ENCODE peak calls at places on chromosomes 12 and 14, in six cellular contexts. One of them, this sample, is unnamed.

GRCh38 chr14:21924479-21924878 is 250.9 kb upstream of the OR4E1 start:
- DNase-seq in brain microvascular endothelial cell: no peak
- DNase-seq in astrocyte of the spinal cord: no peak
- DNase-seq in lung: no peak
- DNase-seq in dorsolateral prefrontal cortex: no peak
- DNase-seq in gastrocnemius medialis: no peak
- DNase-seq in this sample: no peak

GRCh38 chr12:71755146-71755892 is 656 bp downstream of the RAB21 start:
- DNase-seq in brain microvascular endothelial cell: peak
- DNase-seq in astrocyte of the spinal cord: peak
- DNase-seq in lung: peak
- DNase-seq in dorsolateral prefrontal cortex: peak
- DNase-seq in gastrocnemius medialis: peak
- DNase-seq in this sample: peak

GRCh38 chr12:92393504-92393903 is 247.9 kb upstream of the BTG1 start:
- DNase-seq in brain microvascular endothelial cell: no peak
- DNase-seq in astrocyte of the spinal cord: no peak
- DNase-seq in lung: no peak
- DNase-seq in dorsolateral prefrontal cortex: no peak
- DNase-seq in gastrocnemius medialis: no peak
- DNase-seq in this sample: no peak

GRCh38 chr14:23327947-23328744 is 6.9 kb downstream of the PABPN1 start:
- DNase-seq in brain microvascular endothelial cell: peak
- DNase-seq in astrocyte of the spinal cord: peak
- DNase-seq in lung: peak
- DNase-seq in dorsolateral prefrontal cortex: peak
- DNase-seq in gastrocnemius medialis: peak
- DNase-seq in this sample: peak

GRCh38 chr12:32548691-32549412 is 130.2 kb upstream of the DNM1L start:
- DNase-seq in brain microvascular endothelial cell: peak
- DNase-seq in astrocyte of the spinal cord: peak
- DNase-seq in lung: no peak
- DNase-seq in dorsolateral prefrontal cortex: no peak
- DNase-seq in gastrocnemius medialis: peak
- DNase-seq in this sample: no peak

GRCh38 chr14:91835197-91835919 is 32.0 kb downstream of the TC2N start:
- DNase-seq in brain microvascular endothelial cell: no peak
- DNase-seq in astrocyte of the spinal cord: no peak
- DNase-seq in lung: no peak
- DNase-seq in dorsolateral prefrontal cortex: no peak
- DNase-seq in gastrocnemius medialis: no peak
- DNase-seq in this sample: peak

GRCh38 chr14:104473649-104474574 is 105.7 kb upstream of the C14orf180 start:
- DNase-seq in brain microvascular endothelial cell: no peak
- DNase-seq in astrocyte of the spinal cord: no peak
- DNase-seq in lung: no peak
- DNase-seq in dorsolateral prefrontal cortex: no peak
- DNase-seq in gastrocnemius medialis: no peak
- DNase-seq in this sample: no peak

GRCh38 chr12:75834591-75834990 is 197.0 kb downstream of the PHLDA1 start:
- DNase-seq in brain microvascular endothelial cell: no peak
- DNase-seq in astrocyte of the spinal cord: no peak
- DNase-seq in lung: no peak
- DNase-seq in dorsolateral prefrontal cortex: no peak
- DNase-seq in gastrocnemius medialis: no peak
- DNase-seq in this sample: no peak

GRCh38 chr12:50017047-50017446 is 8.2 kb downstream of the RACGAP1 start:
- DNase-seq in brain microvascular endothelial cell: peak
- DNase-seq in astrocyte of the spinal cord: peak
- DNase-seq in lung: peak
- DNase-seq in dorsolateral prefrontal cortex: peak
- DNase-seq in gastrocnemius medialis: peak
- DNase-seq in this sample: no peak

GRCh38 chr14:53710615-53711014 is 246.0 kb downstream of the BMP4 start:
- DNase-seq in brain microvascular endothelial cell: no peak
- DNase-seq in astrocyte of the spinal cord: no peak
- DNase-seq in lung: no peak
- DNase-seq in dorsolateral prefrontal cortex: no peak
- DNase-seq in gastrocnemius medialis: no peak
- DNase-seq in this sample: no peak

GRCh38 chr14:93980464-93981201 is 4.3 kb upstream of the ASB2 start:
- DNase-seq in brain microvascular endothelial cell: no peak
- DNase-seq in astrocyte of the spinal cord: peak
- DNase-seq in lung: no peak
- DNase-seq in dorsolateral prefrontal cortex: peak
- DNase-seq in gastrocnemius medialis: peak
- DNase-seq in this sample: no peak

GRCh38 chr14:104799239-104799599 is 1.7 kb upstream of the ZBTB42 start:
- DNase-seq in brain microvascular endothelial cell: no peak
- DNase-seq in astrocyte of the spinal cord: no peak
- DNase-seq in lung: no peak
- DNase-seq in dorsolateral prefrontal cortex: no peak
- DNase-seq in gastrocnemius medialis: no peak
- DNase-seq in this sample: no peak

GRCh38 chr14:61516125-61516740 is 179.1 kb upstream of the HIF1A start:
- DNase-seq in brain microvascular endothelial cell: no peak
- DNase-seq in astrocyte of the spinal cord: no peak
- DNase-seq in lung: no peak
- DNase-seq in dorsolateral prefrontal cortex: no peak
- DNase-seq in gastrocnemius medialis: no peak
- DNase-seq in this sample: no peak

GRCh38 chr14:60965402-60965801 is 15.5 kb downstream of the TRMT5 start:
- DNase-seq in brain microvascular endothelial cell: peak
- DNase-seq in astrocyte of the spinal cord: peak
- DNase-seq in lung: no peak
- DNase-seq in dorsolateral prefrontal cortex: no peak
- DNase-seq in gastrocnemius medialis: no peak
- DNase-seq in this sample: no peak

GRCh38 chr12:28708918-28709371 is 440.1 kb upstream of the FAR2 start:
- DNase-seq in brain microvascular endothelial cell: peak
- DNase-seq in astrocyte of the spinal cord: peak
- DNase-seq in lung: no peak
- DNase-seq in dorsolateral prefrontal cortex: no peak
- DNase-seq in gastrocnemius medialis: no peak
- DNase-seq in this sample: no peak

GRCh38 chr12:104695453-104696148 is 238.9 kb downstream of the CHST11 start:
- DNase-seq in brain microvascular endothelial cell: peak
- DNase-seq in astrocyte of the spinal cord: peak
- DNase-seq in lung: no peak
- DNase-seq in dorsolateral prefrontal cortex: no peak
- DNase-seq in gastrocnemius medialis: no peak
- DNase-seq in this sample: no peak

GRCh38 chr12:76698966-76699365 is 64.9 kb upstream of the ZDHHC17 start:
- DNase-seq in brain microvascular endothelial cell: no peak
- DNase-seq in astrocyte of the spinal cord: no peak
- DNase-seq in lung: no peak
- DNase-seq in dorsolateral prefrontal cortex: no peak
- DNase-seq in gastrocnemius medialis: no peak
- DNase-seq in this sample: no peak

GRCh38 chr12:131436922-131437705 is 273.8 kb upstream of the SFSWAP start:
- DNase-seq in brain microvascular endothelial cell: no peak
- DNase-seq in astrocyte of the spinal cord: no peak
- DNase-seq in lung: no peak
- DNase-seq in dorsolateral prefrontal cortex: no peak
- DNase-seq in gastrocnemius medialis: no peak
- DNase-seq in this sample: no peak

GRCh38 chr12:69779928-69780327 is 41.3 kb downstream of the RAB3IP start:
- DNase-seq in brain microvascular endothelial cell: peak
- DNase-seq in astrocyte of the spinal cord: peak
- DNase-seq in lung: no peak
- DNase-seq in dorsolateral prefrontal cortex: no peak
- DNase-seq in gastrocnemius medialis: no peak
- DNase-seq in this sample: peak

DNA sequence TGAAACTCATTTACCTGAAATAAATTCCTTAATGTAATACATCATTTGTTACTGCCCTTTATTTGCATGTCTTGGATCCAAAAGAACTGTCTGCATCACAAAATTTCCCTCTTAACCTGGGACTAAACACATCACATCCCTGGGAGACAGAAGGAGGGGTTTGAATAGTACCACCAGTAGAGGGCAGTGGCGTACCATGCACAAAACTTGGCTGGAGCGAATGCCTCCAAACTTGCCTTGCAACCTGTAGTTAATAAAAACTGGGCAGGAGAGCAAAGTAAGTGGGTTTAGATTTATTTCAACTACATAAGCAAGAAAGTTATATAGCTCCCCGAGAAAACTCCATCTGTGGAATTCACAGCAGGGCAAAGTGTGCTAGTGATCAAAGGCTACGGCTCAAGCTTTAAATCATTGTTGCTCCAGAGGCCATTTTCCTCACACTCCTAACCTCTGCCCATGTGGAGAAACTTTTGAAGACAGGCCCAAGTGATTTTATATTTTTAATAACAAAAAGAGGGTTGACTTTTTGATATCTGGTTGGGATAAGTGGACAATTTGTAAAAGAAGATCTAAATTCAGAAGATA is 1176.7 kb upstream of the SEL1L start:
- DNase-seq in brain microvascular endothelial cell: peak
- DNase-seq in astrocyte of the spinal cord: peak
- DNase-seq in lung: peak
- DNase-seq in dorsolateral prefrontal cortex: peak
- DNase-seq in gastrocnemius medialis: no peak
- DNase-seq in this sample: peak
- TF ChIP-seq CTCF in brain microvascular endothelial cell: peak
- TF ChIP-seq CTCF in astrocyte of the spinal cord: peak
- TF ChIP-seq CTCF in lung: peak
- TF ChIP-seq CTCF in dorsolateral prefrontal cortex: peak
- TF ChIP-seq CTCF in gastrocnemius medialis: no peak
- TF ChIP-seq CTCF in this sample: peak

DNA sequence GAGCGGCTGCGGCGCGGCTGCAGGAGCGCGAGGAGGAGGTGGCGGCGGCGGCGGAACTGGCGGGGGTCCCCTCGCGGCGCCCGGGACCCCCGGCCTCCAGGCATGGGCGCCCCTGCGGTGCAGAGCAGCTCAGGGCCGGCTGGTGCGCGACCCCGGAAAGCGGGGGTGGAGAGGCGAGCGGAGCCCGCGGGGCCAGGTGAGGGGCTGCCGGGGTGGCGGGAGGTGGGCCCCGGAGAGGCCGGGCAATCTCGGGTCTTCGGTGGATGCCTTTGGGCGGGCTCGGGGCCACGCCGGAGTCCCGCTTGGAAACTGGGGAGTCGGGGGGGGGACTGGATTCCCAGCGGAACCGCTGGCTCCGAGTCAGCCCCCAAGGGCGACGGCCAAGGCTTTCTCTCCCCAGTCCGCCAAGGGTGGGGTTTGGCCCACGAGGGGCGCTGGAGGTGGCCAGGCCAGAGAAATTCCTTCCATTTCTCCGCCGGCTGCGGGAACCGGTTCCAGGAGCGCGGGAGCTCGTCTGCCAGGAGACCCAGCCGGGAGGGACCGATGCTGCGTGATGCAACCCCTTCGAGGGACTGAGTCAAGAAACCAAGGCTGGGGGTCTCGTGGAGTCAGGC is 13.9 kb upstream of the NR4A1 start:
- DNase-seq in brain microvascular endothelial cell: peak
- DNase-seq in astrocyte of the spinal cord: peak
- DNase-seq in lung: no peak
- DNase-seq in dorsolateral prefrontal cortex: no peak
- DNase-seq in gastrocnemius medialis: no peak
- DNase-seq in this sample: peak
- TF ChIP-seq CTCF in brain microvascular endothelial cell: peak
- TF ChIP-seq CTCF in astrocyte of the spinal cord: no peak
- TF ChIP-seq CTCF in lung: no peak
- TF ChIP-seq CTCF in dorsolateral prefrontal cortex: no peak
- TF ChIP-seq CTCF in gastrocnemius medialis: no peak
- TF ChIP-seq CTCF in this sample: no peak

GRCh38 chr14:75050852-75051555 is at the start of gene MLH3:
- DNase-seq in brain microvascular endothelial cell: peak
- DNase-seq in astrocyte of the spinal cord: peak
- DNase-seq in lung: peak
- DNase-seq in dorsolateral prefrontal cortex: peak
- DNase-seq in gastrocnemius medialis: peak
- DNase-seq in this sample: peak
- TF ChIP-seq CTCF in brain microvascular endothelial cell: no peak
- TF ChIP-seq CTCF in astrocyte of the spinal cord: no peak
- TF ChIP-seq CTCF in lung: no peak
- TF ChIP-seq CTCF in dorsolateral prefrontal cortex: peak
- TF ChIP-seq CTCF in gastrocnemius medialis: no peak
- TF ChIP-seq CTCF in this sample: no peak

DNA sequence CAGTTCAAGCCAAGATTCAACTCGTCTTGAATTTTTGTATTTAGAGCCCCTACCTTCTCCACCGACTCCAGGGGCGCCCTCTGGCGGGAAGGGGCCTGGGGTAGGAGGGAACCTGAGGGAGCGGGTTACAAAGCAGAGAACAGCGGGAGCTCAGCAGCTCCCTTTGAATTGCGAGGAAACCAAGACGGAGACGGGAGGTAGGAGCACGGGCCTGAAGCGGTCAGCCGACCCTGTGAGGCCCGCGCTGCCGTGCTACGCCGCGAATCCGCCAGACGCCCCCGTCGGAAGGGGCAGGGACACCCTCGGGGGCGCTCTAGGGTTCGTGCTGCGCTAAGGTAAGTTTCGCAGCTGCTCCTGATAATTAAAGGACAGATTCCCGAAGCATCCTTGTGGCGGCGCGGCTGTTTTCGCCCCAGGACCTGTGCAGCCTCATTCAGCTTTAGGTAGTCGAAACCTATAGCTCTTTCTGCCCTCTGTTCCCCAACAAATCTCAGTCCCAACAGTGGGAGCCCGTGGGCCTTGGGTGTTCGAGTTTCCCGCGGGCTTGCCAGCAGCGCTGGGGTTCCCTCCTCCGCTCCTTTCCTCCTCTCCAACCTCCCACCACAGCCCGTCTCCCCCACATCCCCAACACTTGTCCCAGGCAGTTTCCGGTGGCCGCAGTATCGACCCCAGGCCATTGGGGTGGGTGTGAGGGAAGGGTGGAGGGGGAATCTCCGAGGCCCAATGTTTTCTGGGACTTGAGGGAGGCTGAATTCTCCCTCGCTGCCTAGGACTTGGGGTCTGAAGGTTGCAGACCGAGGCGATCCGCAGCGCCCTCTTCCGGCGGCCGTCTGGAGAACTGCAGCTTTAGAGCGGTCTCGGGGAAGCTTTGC is 5.1 kb upstream of the NKX2-1 start:
- DNase-seq in brain microvascular endothelial cell: no peak
- DNase-seq in astrocyte of the spinal cord: no peak
- DNase-seq in lung: peak
- DNase-seq in dorsolateral prefrontal cortex: no peak
- DNase-seq in gastrocnemius medialis: no peak
- DNase-seq in this sample: no peak
- TF ChIP-seq CTCF in brain microvascular endothelial cell: peak
- TF ChIP-seq CTCF in astrocyte of the spinal cord: peak
- TF ChIP-seq CTCF in lung: peak
- TF ChIP-seq CTCF in dorsolateral prefrontal cortex: peak
- TF ChIP-seq CTCF in gastrocnemius medialis: peak
- TF ChIP-seq CTCF in this sample: no peak

This sample was measured in Calu3.